ENCODE peak calls at places on chromosomes 3 and 15, in five cellular contexts. One of them, this sample, is unnamed.

GRCh38 chr3:151816091-151816604 is 2.2 kb downstream of the AADAC start:
- DNase-seq in cardiac muscle cell: peak
- DNase-seq in Caco-2: peak
- DNase-seq in LNCaP clone FGC: no peak
- DNase-seq in neural progenitor cell: peak
- DNase-seq in this sample: no peak

GRCh38 chr3:38224357-38224756 is 41.3 kb upstream of the SLC22A13 start:
- DNase-seq in LNCaP clone FGC: no peak
- DNase-seq in Caco-2: no peak
- DNase-seq in cardiac muscle cell: no peak
- DNase-seq in neural progenitor cell: no peak
- DNase-seq in this sample: no peak

GRCh38 chr15:77563768-77564167 is 68.9 kb downstream of the LINGO1 start:
- DNase-seq in cardiac muscle cell: no peak
- DNase-seq in Caco-2: no peak
- DNase-seq in LNCaP clone FGC: no peak
- DNase-seq in neural progenitor cell: no peak
- DNase-seq in this sample: no peak

GRCh38 chr3:187919990-187920389 is 174.7 kb upstream of the BCL6 start:
- DNase-seq in Caco-2: no peak
- DNase-seq in neural progenitor cell: no peak
- DNase-seq in LNCaP clone FGC: no peak
- DNase-seq in cardiac muscle cell: no peak
- DNase-seq in this sample: no peak

GRCh38 chr3:10758304-10759037 is 57.6 kb upstream of the SLC6A11 start:
- DNase-seq in LNCaP clone FGC: peak
- DNase-seq in cardiac muscle cell: peak
- DNase-seq in neural progenitor cell: peak
- DNase-seq in Caco-2: peak
- DNase-seq in this sample: peak

GRCh38 chr3:10090181-10090580 is 17.9 kb downstream of the FANCD2OS start:
- DNase-seq in LNCaP clone FGC: no peak
- DNase-seq in neural progenitor cell: no peak
- DNase-seq in Caco-2: no peak
- DNase-seq in cardiac muscle cell: no peak
- DNase-seq in this sample: no peak

GRCh38 chr3:9231006-9231405 is 18.4 kb downstream of the SRGAP3 start:
- DNase-seq in Caco-2: no peak
- DNase-seq in cardiac muscle cell: peak
- DNase-seq in LNCaP clone FGC: no peak
- DNase-seq in neural progenitor cell: peak
- DNase-seq in this sample: no peak

GRCh38 chr3:107235923-107236315 is 141.3 kb upstream of the CCDC54 start:
- DNase-seq in neural progenitor cell: peak
- DNase-seq in cardiac muscle cell: peak
- DNase-seq in Caco-2: no peak
- DNase-seq in LNCaP clone FGC: peak
- DNase-seq in this sample: peak

GRCh38 chr15:72198410-72199270 is 1.1 kb upstream of the GRAMD2A start:
- DNase-seq in cardiac muscle cell: no peak
- DNase-seq in LNCaP clone FGC: no peak
- DNase-seq in Caco-2: no peak
- DNase-seq in neural progenitor cell: no peak
- DNase-seq in this sample: peak

GRCh38 chr3:159727506-159727905 is 261.1 kb upstream of the IL12A start:
- DNase-seq in neural progenitor cell: no peak
- DNase-seq in Caco-2: no peak
- DNase-seq in cardiac muscle cell: peak
- DNase-seq in LNCaP clone FGC: no peak
- DNase-seq in this sample: no peak

GRCh38 chr3:46076606-46077005 is 49.3 kb upstream of the XCR1 start:
- DNase-seq in neural progenitor cell: no peak
- DNase-seq in cardiac muscle cell: peak
- DNase-seq in LNCaP clone FGC: no peak
- DNase-seq in Caco-2: no peak
- DNase-seq in this sample: no peak

GRCh38 chr15:34942363-34942762 is 27.2 kb downstream of the AQR start:
- DNase-seq in cardiac muscle cell: peak
- DNase-seq in LNCaP clone FGC: no peak
- DNase-seq in neural progenitor cell: no peak
- DNase-seq in Caco-2: no peak
- DNase-seq in this sample: no peak

GRCh38 chr3:99172736-99173657 is 271.5 kb upstream of the DCBLD2 start:
- DNase-seq in LNCaP clone FGC: peak
- DNase-seq in neural progenitor cell: peak
- DNase-seq in Caco-2: peak
- DNase-seq in cardiac muscle cell: peak
- DNase-seq in this sample: peak

GRCh38 chr15:25863067-25863967 is at the start of gene ATP10A:
- DNase-seq in cardiac muscle cell: peak
- DNase-seq in neural progenitor cell: peak
- DNase-seq in LNCaP clone FGC: no peak
- DNase-seq in Caco-2: no peak
- DNase-seq in this sample: peak

GRCh38 chr15:90581771-90582471 is 52.2 kb downstream of the CRTC3 start:
- DNase-seq in cardiac muscle cell: no peak
- DNase-seq in LNCaP clone FGC: no peak
- DNase-seq in neural progenitor cell: no peak
- DNase-seq in Caco-2: no peak
- DNase-seq in this sample: peak

GRCh38 chr3:19148768-19149091 is 420 bp downstream of the KCNH8 start:
- DNase-seq in neural progenitor cell: no peak
- DNase-seq in cardiac muscle cell: no peak
- DNase-seq in Caco-2: no peak
- DNase-seq in LNCaP clone FGC: no peak
- DNase-seq in this sample: no peak

GRCh38 chr3:157713101-157713500 is 209.9 kb upstream of the VEPH1 start:
- DNase-seq in neural progenitor cell: no peak
- DNase-seq in Caco-2: no peak
- DNase-seq in LNCaP clone FGC: no peak
- DNase-seq in cardiac muscle cell: no peak
- DNase-seq in this sample: no peak

GRCh38 chr3:10519236-10519635 is 13.8 kb upstream of the ATP2B2 start:
- DNase-seq in cardiac muscle cell: no peak
- DNase-seq in neural progenitor cell: no peak
- DNase-seq in Caco-2: peak
- DNase-seq in LNCaP clone FGC: no peak
- DNase-seq in this sample: no peak

GRCh38 chr3:66466606-66467270 is 34.1 kb downstream of the LRIG1 start:
- DNase-seq in neural progenitor cell: peak
- DNase-seq in LNCaP clone FGC: no peak
- DNase-seq in cardiac muscle cell: no peak
- DNase-seq in Caco-2: no peak
- DNase-seq in this sample: no peak

GRCh38 chr15:37016287-37016686 is 84.1 kb downstream of the MEIS2 start:
- DNase-seq in LNCaP clone FGC: no peak
- DNase-seq in Caco-2: no peak
- DNase-seq in neural progenitor cell: no peak
- DNase-seq in cardiac muscle cell: peak
- DNase-seq in this sample: no peak

GRCh38 chr3:114218006-114218405 is 19.4 kb downstream of the ZNF80 start:
- DNase-seq in cardiac muscle cell: peak
- DNase-seq in LNCaP clone FGC: no peak
- DNase-seq in Caco-2: no peak
- DNase-seq in neural progenitor cell: no peak
- DNase-seq in this sample: no peak

GRCh38 chr3:187223799-187224198 is 26.5 kb downstream of the RTP1 start:
- DNase-seq in cardiac muscle cell: no peak
- DNase-seq in LNCaP clone FGC: peak
- DNase-seq in Caco-2: no peak
- DNase-seq in neural progenitor cell: no peak
- DNase-seq in this sample: no peak

GRCh38 chr3:13544293-13544831 is 4.6 kb upstream of the FBLN2 start:
- DNase-seq in cardiac muscle cell: peak
- DNase-seq in neural progenitor cell: no peak
- DNase-seq in LNCaP clone FGC: no peak
- DNase-seq in Caco-2: no peak
- DNase-seq in this sample: peak

GRCh38 chr3:14131134-14131533 is 6.3 kb downstream of the TMEM43 start:
- DNase-seq in Caco-2: no peak
- DNase-seq in LNCaP clone FGC: no peak
- DNase-seq in neural progenitor cell: no peak
- DNase-seq in cardiac muscle cell: no peak
- DNase-seq in this sample: no peak

GRCh38 chr3:186540444-186541226 is 3.5 kb downstream of the CRYGS start:
- DNase-seq in neural progenitor cell: peak
- DNase-seq in cardiac muscle cell: peak
- DNase-seq in Caco-2: peak
- DNase-seq in LNCaP clone FGC: peak
- DNase-seq in this sample: peak

GRCh38 chr3:197305854-197306253 is 7.4 kb upstream of the DLG1 start:
- DNase-seq in neural progenitor cell: no peak
- DNase-seq in cardiac muscle cell: peak
- DNase-seq in Caco-2: no peak
- DNase-seq in LNCaP clone FGC: no peak
- DNase-seq in this sample: peak

GRCh38 chr15:90145259-90145658 is 43.0 kb upstream of the IDH2 start:
- DNase-seq in LNCaP clone FGC: no peak
- DNase-seq in neural progenitor cell: no peak
- DNase-seq in Caco-2: no peak
- DNase-seq in cardiac muscle cell: no peak
- DNase-seq in this sample: no peak

GRCh38 chr3:160577551-160578195 is 12.3 kb upstream of the KPNA4 start:
- DNase-seq in Caco-2: no peak
- DNase-seq in neural progenitor cell: peak
- DNase-seq in LNCaP clone FGC: peak
- DNase-seq in cardiac muscle cell: peak
- DNase-seq in this sample: no peak

GRCh38 chr15:37789881-37790280 is 144.6 kb upstream of the TMCO5A start:
- DNase-seq in cardiac muscle cell: peak
- DNase-seq in Caco-2: no peak
- DNase-seq in LNCaP clone FGC: no peak
- DNase-seq in neural progenitor cell: no peak
- DNase-seq in this sample: no peak

GRCh38 chr3:52437326-52438103 is 7.4 kb downstream of the SEMA3G start:
- DNase-seq in cardiac muscle cell: no peak
- DNase-seq in neural progenitor cell: no peak
- DNase-seq in LNCaP clone FGC: peak
- DNase-seq in Caco-2: no peak
- DNase-seq in this sample: no peak

GRCh38 chr3:160401301-160402095 is 2.0 kb downstream of the SMC4 start:
- DNase-seq in LNCaP clone FGC: no peak
- DNase-seq in Caco-2: no peak
- DNase-seq in neural progenitor cell: peak
- DNase-seq in cardiac muscle cell: peak
- DNase-seq in this sample: peak

GRCh38 chr15:62477929-62478328 is 312.8 kb upstream of the C2CD4B start:
- DNase-seq in neural progenitor cell: no peak
- DNase-seq in Caco-2: no peak
- DNase-seq in cardiac muscle cell: no peak
- DNase-seq in LNCaP clone FGC: no peak
- DNase-seq in this sample: no peak

GRCh38 chr15:62483817-62484216 is 318.7 kb upstream of the C2CD4B start:
- DNase-seq in LNCaP clone FGC: no peak
- DNase-seq in neural progenitor cell: no peak
- DNase-seq in Caco-2: no peak
- DNase-seq in cardiac muscle cell: peak
- DNase-seq in this sample: no peak

GRCh38 chr15:62486041-62486440 is 321.0 kb upstream of the C2CD4B start:
- DNase-seq in neural progenitor cell: no peak
- DNase-seq in Caco-2: no peak
- DNase-seq in LNCaP clone FGC: no peak
- DNase-seq in cardiac muscle cell: peak
- DNase-seq in this sample: no peak

GRCh38 chr15:62485170-62485720 is 320.2 kb upstream of the C2CD4B start:
- DNase-seq in Caco-2: peak
- DNase-seq in cardiac muscle cell: no peak
- DNase-seq in neural progenitor cell: no peak
- DNase-seq in LNCaP clone FGC: no peak
- DNase-seq in this sample: no peak

GRCh38 chr15:62482715-62483429 is 317.8 kb upstream of the C2CD4B start:
- DNase-seq in cardiac muscle cell: peak
- DNase-seq in Caco-2: peak
- DNase-seq in neural progenitor cell: peak
- DNase-seq in LNCaP clone FGC: no peak
- DNase-seq in this sample: peak
- TF ChIP-seq CTCF in cardiac muscle cell: peak
- TF ChIP-seq CTCF in Caco-2: peak
- TF ChIP-seq CTCF in neural progenitor cell: peak
- TF ChIP-seq CTCF in LNCaP clone FGC: peak
- TF ChIP-seq CTCF in this sample: no peak

GRCh38 chr15:69873807-69874206 is 223.9 kb downstream of the TLE3 start:
- DNase-seq in Caco-2: no peak
- DNase-seq in LNCaP clone FGC: no peak
- DNase-seq in neural progenitor cell: no peak
- DNase-seq in cardiac muscle cell: no peak
- DNase-seq in this sample: no peak
- TF ChIP-seq CTCF in Caco-2: no peak
- TF ChIP-seq CTCF in LNCaP clone FGC: no peak
- TF ChIP-seq CTCF in neural progenitor cell: no peak
- TF ChIP-seq CTCF in cardiac muscle cell: no peak
- TF ChIP-seq CTCF in this sample: no peak

GRCh38 chr15:93036922-93037321 is 52.1 kb downstream of the RGMA start:
- DNase-seq in cardiac muscle cell: no peak
- DNase-seq in LNCaP clone FGC: no peak
- DNase-seq in neural progenitor cell: no peak
- DNase-seq in Caco-2: peak
- DNase-seq in this sample: no peak

GRCh38 chr15:93035953-93036810 is 52.8 kb downstream of the RGMA start:
- DNase-seq in LNCaP clone FGC: peak
- DNase-seq in Caco-2: peak
- DNase-seq in cardiac muscle cell: peak
- DNase-seq in neural progenitor cell: peak
- DNase-seq in this sample: peak

GRCh38 chr15:93038064-93038705 is 50.8 kb downstream of the RGMA start:
- DNase-seq in LNCaP clone FGC: no peak
- DNase-seq in neural progenitor cell: no peak
- DNase-seq in cardiac muscle cell: no peak
- DNase-seq in Caco-2: peak
- DNase-seq in this sample: no peak

GRCh38 chr15:93035092-93035915 is 53.7 kb downstream of the RGMA start:
- DNase-seq in Caco-2: peak
- DNase-seq in cardiac muscle cell: no peak
- DNase-seq in neural progenitor cell: no peak
- DNase-seq in LNCaP clone FGC: no peak
- DNase-seq in this sample: no peak

GRCh38 chr15:93037341-93038063 is 51.5 kb downstream of the RGMA start:
- DNase-seq in LNCaP clone FGC: no peak
- DNase-seq in Caco-2: peak
- DNase-seq in neural progenitor cell: peak
- DNase-seq in cardiac muscle cell: peak
- DNase-seq in this sample: no peak
- TF ChIP-seq CTCF in LNCaP clone FGC: no peak
- TF ChIP-seq CTCF in Caco-2: no peak
- TF ChIP-seq CTCF in neural progenitor cell: peak
- TF ChIP-seq CTCF in cardiac muscle cell: peak
- TF ChIP-seq CTCF in this sample: no peak

DNA sequence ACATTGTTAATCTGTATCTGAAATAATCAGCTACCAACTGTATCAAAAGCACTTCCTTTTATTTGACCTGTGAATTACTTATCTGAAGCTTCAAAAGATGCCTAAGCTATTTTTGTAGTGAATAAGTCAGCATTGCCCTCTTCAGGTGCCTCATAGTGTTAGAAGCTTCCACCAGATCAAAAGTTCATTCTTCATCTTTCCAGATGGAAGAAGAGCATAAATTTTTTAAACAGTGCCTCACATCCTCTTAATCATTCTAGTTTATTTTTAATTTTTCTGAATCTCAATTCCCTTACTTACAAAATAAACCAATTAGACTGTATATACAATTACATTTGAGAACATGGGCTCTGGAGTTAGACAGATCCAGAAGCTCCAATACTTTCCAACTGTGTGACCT is 65.0 kb downstream of the MYO5A start:
- DNase-seq in cardiac muscle cell: peak
- DNase-seq in neural progenitor cell: no peak
- DNase-seq in Caco-2: no peak
- DNase-seq in LNCaP clone FGC: no peak
- DNase-seq in this sample: no peak
- TF ChIP-seq CTCF in cardiac muscle cell: no peak
- TF ChIP-seq CTCF in neural progenitor cell: no peak
- TF ChIP-seq CTCF in Caco-2: no peak
- TF ChIP-seq CTCF in LNCaP clone FGC: peak
- TF ChIP-seq CTCF in this sample: peak

This sample was measured in activated CD8-positive, alpha-beta T cell treated with anti-CD3 and anti-CD28 coated beads for 36 hours.